ENCODE peak calls at places on chromosome 16, in ten cellular contexts. M is epithelial cell of esophagus, J is WTC11, V is glutamatergic neuron, G is thoracic aorta, O is transverse colon, K is retinal pigment epithelial cell, S is kidney epithelial cell, C is GM12865, P is RWPE1. T is an unnamed sample.

GRCh38 chr16:67551091-67551490 is 11.2 kb upstream of the CTCF start:
- DNase-seq in M (no peak), J (no peak), V (no peak), G (no peak), O (no peak), K (no peak), S (no peak), C (no peak), P (no peak), T (no peak)

GRCh38 chr16:31452631-31453106 is 6.6 kb upstream of the ARMC5 start:
- DNase-seq in M (peak; percentile 90), J (no peak), V (no peak), G (no peak), O (no peak), K (peak; percentile 58), S (no peak), C (no peak), P (peak; percentile 68), T (peak; percentile 96)

GRCh38 chr16:67101301-67101675 is 8.5 kb upstream of the PHAF1 start:
- DNase-seq in M (no peak), J (no peak), V (no peak), G (no peak), O (no peak), K (peak; percentile 8), S (no peak), C (no peak), P (no peak), T (peak; percentile 89)

GRCh38 chr16:71882505-71883192 is 1.3 kb downstream of the ZNF821 start:
- DNase-seq in M (peak; percentile 89), J (peak; percentile 71), V (peak; percentile 65), G (peak; percentile 47), O (peak; percentile 82), K (peak; percentile 36), S (no peak), C (peak; percentile 94), P (peak; percentile 82), T (peak; percentile 73)

GRCh38 chr16:82638095-82638798 is 11.5 kb downstream of the CDH13 start:
- DNase-seq in M (peak; percentile 43), J (no peak), V (no peak), G (no peak), O (no peak), K (no peak), S (peak; percentile 83), C (no peak), P (peak; percentile 36), T (peak; percentile 73)

GRCh38 chr16:12318661-12319463 is 342.3 kb downstream of the SNX29 start:
- DNase-seq in M (no peak), J (no peak), V (no peak), G (no peak), O (no peak), K (no peak), S (peak; percentile 81), C (no peak), P (no peak), T (peak; percentile 10)

GRCh38 chr16:67327774-67328173 is 1.2 kb downstream of the LRRC36 start:
- DNase-seq in M (no peak), J (no peak), V (no peak), G (no peak), O (no peak), K (no peak), S (no peak), C (no peak), P (no peak), T (no peak)

GRCh38 chr16:66899945-66900688 is 18.6 kb downstream of the CDH16 start:
- DNase-seq in M (peak; percentile 81), J (no peak), V (peak; percentile 86), G (peak; percentile 76), O (peak; percentile 86), K (no peak), S (peak; percentile 62), C (no peak), P (peak; percentile 78), T (peak; percentile 51)

GRCh38 chr16:15652293-15653001 is 2.4 kb downstream of the NDE1 start:
- DNase-seq in M (no peak), J (no peak), V (no peak), G (no peak), O (no peak), K (no peak), S (no peak), C (no peak), P (no peak), T (no peak)

GRCh38 chr16:11129378-11129781 is 126.6 kb downstream of the SOCS1 start:
- DNase-seq in M (no peak), J (no peak), V (no peak), G (no peak), O (no peak), K (no peak), S (no peak), C (no peak), P (no peak), T (peak; percentile 93)

GRCh38 chr16:29825145-29826044 is 5.1 kb downstream of the MVP start:
- DNase-seq in M (no peak), J (no peak), V (peak; percentile 84), G (no peak), O (peak; percentile 70), K (no peak), S (no peak), C (peak; percentile 77), P (peak; percentile 33), T (peak; percentile 83)

GRCh38 chr16:17939052-17939673 is 397.4 kb downstream of the NPIPA8 start:
- DNase-seq in M (no peak), J (no peak), V (no peak), G (no peak), O (no peak), K (no peak), S (no peak), C (peak; percentile 45), P (no peak), T (no peak)

GRCh38 chr16:84085774-84086173 is 31.0 kb downstream of the MBTPS1 start:
- DNase-seq in M (no peak), J (no peak), V (no peak), G (no peak), O (no peak), K (no peak), S (no peak), C (peak; percentile 32), P (no peak), T (no peak)
- TF ChIP-seq CTCF in M (no peak), J (no peak), V (no peak), G (no peak), O (no peak), K (no peak), S (no peak), C (no peak), P (no peak), T (no peak)

GRCh38 chr16:50821586-50821985 is 79.7 kb downstream of the CYLD start:
- DNase-seq in M (peak; percentile 57), J (no peak), V (no peak), G (no peak), O (no peak), K (no peak), S (no peak), C (no peak), P (no peak), T (no peak)
- TF ChIP-seq CTCF in M (peak; percentile 43), J (no peak), V (no peak), G (no peak), O (no peak), K (peak; percentile 26), S (no peak), C (no peak), P (no peak), T (peak; percentile 14)

GRCh38 chr16:86775401-86775985 is 197.1 kb downstream of the FOXL1 start:
- DNase-seq in M (no peak), J (no peak), V (peak; percentile 44), G (no peak), O (no peak), K (no peak), S (no peak), C (no peak), P (no peak), T (peak; percentile 20)

GRCh38 chr16:86777098-86777946 is 199.0 kb downstream of the FOXL1 start:
- DNase-seq in M (no peak), J (no peak), V (no peak), G (no peak), O (no peak), K (no peak), S (no peak), C (no peak), P (no peak), T (no peak)

GRCh38 chr16:86781046-86781445 is 202.7 kb downstream of the FOXL1 start:
- DNase-seq in M (no peak), J (no peak), V (peak; percentile 71), G (no peak), O (no peak), K (no peak), S (no peak), C (no peak), P (no peak), T (no peak)

GRCh38 chr16:86778978-86779377 is 200.6 kb downstream of the FOXL1 start:
- DNase-seq in M (no peak), J (no peak), V (no peak), G (no peak), O (no peak), K (no peak), S (no peak), C (no peak), P (no peak), T (no peak)

DNA sequence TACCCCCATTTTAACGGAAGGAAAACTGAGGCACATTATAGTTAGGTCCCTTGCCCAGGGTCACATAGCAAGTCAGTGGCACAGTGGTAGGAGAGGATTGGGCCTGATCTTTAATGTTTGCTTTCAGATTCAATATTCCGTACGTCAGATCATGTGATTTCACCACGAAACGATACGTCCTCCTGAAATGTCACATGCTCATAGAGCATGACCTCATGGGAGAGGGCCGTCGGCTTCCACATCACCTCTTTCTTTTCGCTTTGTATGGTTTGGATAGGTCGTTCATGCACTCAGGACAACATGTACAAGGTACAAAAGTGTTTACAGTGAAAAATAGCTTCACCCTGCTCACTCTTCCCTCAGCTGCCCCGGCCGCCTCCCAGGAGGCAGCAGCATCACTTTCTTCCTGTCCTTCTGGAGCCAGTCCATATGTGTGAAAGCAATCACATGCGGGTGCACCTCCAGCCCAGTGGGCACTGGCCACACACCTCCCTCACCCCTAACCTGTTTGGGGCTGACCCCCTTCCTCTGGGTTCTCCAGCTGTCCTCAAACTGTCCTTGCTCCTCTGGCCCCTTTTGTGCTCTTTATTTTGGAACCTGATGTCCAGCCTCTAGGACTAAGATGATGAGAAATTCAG is 199.9 kb downstream of the FOXL1 start:
- DNase-seq in M (no peak), J (no peak), V (no peak), G (no peak), O (no peak), K (no peak), S (no peak), C (no peak), P (no peak), T (no peak)
- TF ChIP-seq CTCF in M (no peak), J (no peak), V (no peak), G (no peak), O (no peak), K (no peak), S (no peak), C (no peak), P (no peak), T (no peak)

DNA sequence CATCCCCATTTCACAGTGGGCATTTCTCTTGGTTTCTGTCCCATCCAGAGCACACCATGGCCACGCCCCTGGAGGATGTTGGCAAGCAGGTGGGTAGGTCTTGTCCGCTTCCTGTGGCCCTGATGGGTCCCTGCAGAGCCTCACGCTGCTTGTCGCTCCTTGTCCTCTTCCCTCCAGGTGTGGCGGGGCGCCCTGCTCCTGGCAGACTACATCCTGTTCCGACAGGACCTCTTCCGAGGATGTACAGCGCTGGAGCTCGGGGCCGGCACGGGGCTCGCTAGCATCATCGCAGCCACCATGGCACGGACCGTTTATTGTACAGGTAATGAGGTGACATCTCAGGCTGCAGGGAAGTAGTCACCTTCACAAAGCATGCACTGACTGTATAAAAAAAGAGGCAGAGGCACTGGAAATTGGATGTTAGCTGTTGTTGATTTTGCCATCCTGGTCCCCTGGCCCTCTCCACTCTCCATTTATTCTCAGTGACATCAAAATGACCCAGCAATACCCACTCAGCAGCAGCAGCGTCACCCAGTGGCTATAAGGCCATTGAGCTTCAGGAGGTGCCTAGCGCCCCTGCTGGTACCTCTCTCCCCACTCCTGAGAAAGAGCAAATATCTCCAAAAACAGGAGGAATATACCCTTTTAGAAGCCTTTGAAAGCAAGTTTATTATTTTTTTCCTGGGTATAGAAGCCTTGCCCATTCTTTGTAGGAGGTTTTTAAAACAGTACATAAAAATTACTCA is 13.7 kb downstream of the METTL22 start:
- DNase-seq in M (peak; percentile 50), J (peak; percentile 74), V (peak; percentile 71), G (no peak), O (no peak), K (no peak), S (no peak), C (no peak), P (no peak), T (peak; percentile 25)
- TF ChIP-seq CTCF in M (peak; percentile 85), J (peak; percentile 59), V (peak; percentile 58), G (no peak), O (peak; percentile 45), K (peak; percentile 86), S (peak; percentile 89), C (no peak), P (no peak), T (peak; percentile 65)

T was measured in AG10803.